ENCODE peak calls at places on chromosome 14, in five cellular contexts. K is transverse colon, H is AG09309, J is mucosa of descending colon, Z is lower leg skin. V is an unnamed sample.

GRCh38 chr14:48936352-48936751 is 649.8 kb downstream of the RPS29 start:
- DNase-seq in K (no peak), H (no peak), J (no peak), Z (no peak), V (no peak)

GRCh38 chr14:106522990-106523389 is 996.6 kb downstream of the TMEM121 start:
- DNase-seq in K (no peak), H (no peak), J (no peak), Z (no peak), V (no peak)

GRCh38 chr14:91883770-91884169 is 16.4 kb upstream of the TC2N start:
- DNase-seq in K (no peak), H (no peak), J (no peak), Z (peak; percentile 93), V (no peak)

GRCh38 chr14:87952307-87953094 is 40.5 kb downstream of the GALC start:
- DNase-seq in K (no peak), H (no peak), J (no peak), Z (no peak), V (no peak)

GRCh38 chr14:105309371-105309770 is 5.2 kb upstream of the PACS2 start:
- DNase-seq in K (no peak), H (no peak), J (no peak), Z (no peak), V (no peak)

GRCh38 chr14:56817396-56817921 is 7.2 kb upstream of the OTX2 start:
- DNase-seq in K (no peak), H (no peak), J (no peak), Z (no peak), V (no peak)

GRCh38 chr14:33806905-33807304 is 144.0 kb downstream of the EGLN3 start:
- DNase-seq in K (no peak), H (no peak), J (no peak), Z (no peak), V (no peak)

GRCh38 chr14:57834001-57834598 is 31.8 kb downstream of the SLC35F4 start:
- DNase-seq in K (no peak), H (no peak), J (no peak), Z (no peak), V (no peak)

GRCh38 chr14:55458800-55459577 is 18.6 kb upstream of the TBPL2 start:
- DNase-seq in K (no peak), H (no peak), J (no peak), Z (no peak), V (no peak)

GRCh38 chr14:61128382-61129167 is 147.5 kb downstream of the SLC38A6 start:
- DNase-seq in K (no peak), H (no peak), J (no peak), Z (no peak), V (no peak)

GRCh38 chr14:22671622-22672021 is 27.5 kb upstream of the OR6J1 start:
- DNase-seq in K (no peak), H (no peak), J (no peak), Z (no peak), V (no peak)
- TF ChIP-seq CTCF in K (no peak), H (no peak), J (no peak), Z (no peak), V (no peak)

GRCh38 chr14:31936100-31936499 is 141.0 kb upstream of the ARHGAP5 start:
- DNase-seq in K (peak; percentile 19), H (no peak), J (no peak), Z (no peak), V (peak; percentile 49)

GRCh38 chr14:31934767-31935266 is 142.3 kb upstream of the ARHGAP5 start:
- DNase-seq in K (peak; percentile 67), H (no peak), J (peak; percentile 60), Z (no peak), V (peak; percentile 68)

GRCh38 chr14:31933716-31934115 is 143.4 kb upstream of the ARHGAP5 start:
- DNase-seq in K (no peak), H (no peak), J (no peak), Z (no peak), V (no peak)

GRCh38 chr14:31937730-31938346 is 139.3 kb upstream of the ARHGAP5 start:
- DNase-seq in K (peak; percentile 70), H (no peak), J (peak; percentile 48), Z (no peak), V (peak; percentile 76)

GRCh38 chr14:31935406-31935805 is 141.7 kb upstream of the ARHGAP5 start:
- DNase-seq in K (no peak), H (no peak), J (no peak), Z (no peak), V (no peak)
- TF ChIP-seq CTCF in K (no peak), H (no peak), J (no peak), Z (no peak), V (no peak)

DNA sequence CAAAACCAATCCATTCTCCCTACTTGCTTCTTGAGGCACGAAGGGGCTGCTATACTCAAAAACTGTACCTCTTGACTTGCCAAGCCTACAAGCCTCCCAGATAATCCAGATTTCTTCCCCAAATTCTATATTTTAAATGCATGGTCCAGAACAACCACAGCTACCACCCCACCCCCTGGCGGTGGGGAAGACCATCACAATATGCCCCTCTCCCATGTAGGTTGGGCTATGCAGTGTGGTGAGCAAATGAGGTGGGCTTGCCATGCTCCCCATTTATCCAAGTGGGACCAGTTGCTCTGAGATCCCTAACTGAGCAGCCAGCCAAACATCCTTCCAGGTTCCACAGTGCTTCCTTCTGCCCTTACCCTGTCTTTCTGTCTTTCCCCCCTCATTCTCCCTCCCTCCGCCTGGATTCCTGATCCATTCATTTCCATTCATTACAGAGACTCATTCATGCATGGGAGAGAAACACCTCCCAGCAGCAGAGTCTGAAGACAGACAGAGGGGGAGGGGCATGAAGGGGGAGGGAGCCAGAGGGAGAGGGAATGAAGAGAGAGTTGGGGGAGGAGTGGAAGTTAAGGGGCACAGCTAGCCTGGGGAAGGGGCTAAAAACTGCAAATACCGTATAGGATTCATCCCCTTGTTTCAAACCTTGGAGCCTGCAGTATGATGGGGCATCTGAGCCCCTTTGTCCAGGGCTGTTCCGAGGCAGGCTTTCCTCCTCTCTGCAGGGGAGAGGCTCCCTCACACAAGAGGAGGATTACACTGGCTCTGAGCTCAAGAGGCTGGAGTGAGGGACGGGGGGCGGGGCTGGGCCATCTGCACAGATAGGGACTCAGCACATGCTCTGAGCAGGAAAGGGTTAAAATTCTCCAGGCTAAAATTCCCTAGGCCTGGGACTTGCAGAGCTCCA is 4.4 kb downstream of the ZNF219 start:
- DNase-seq in K (no peak), H (no peak), J (no peak), Z (no peak), V (no peak)
- TF ChIP-seq CTCF in K (no peak), H (no peak), J (no peak), Z (no peak), V (no peak)

DNA sequence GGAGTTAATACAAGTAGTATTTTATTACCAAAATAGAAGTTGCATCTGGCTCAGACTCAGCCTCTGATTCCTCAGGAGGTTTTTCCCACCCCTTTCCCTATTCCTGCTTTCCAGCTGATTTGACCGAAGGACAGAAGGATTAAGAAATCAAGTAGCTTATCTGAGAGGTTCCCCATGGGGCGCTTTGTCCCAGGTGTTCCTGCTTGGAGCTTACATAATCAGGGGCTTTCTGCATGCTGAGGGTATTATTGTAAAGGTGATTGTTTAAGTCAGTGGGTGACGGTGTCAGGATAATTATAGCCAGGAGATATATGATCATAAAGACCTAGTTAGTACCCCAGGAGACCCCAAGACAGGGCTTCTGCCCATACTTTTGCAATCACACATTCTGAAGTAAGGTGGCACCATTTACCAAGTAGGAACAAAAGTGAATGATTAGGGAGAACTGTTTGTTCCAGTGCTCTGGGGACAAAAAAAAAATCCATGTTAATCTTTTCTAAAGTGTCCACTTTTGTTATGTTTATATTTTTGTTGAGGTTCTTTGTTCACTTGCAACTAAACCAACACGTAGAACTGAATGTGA is 921.3 kb downstream of the NRXN3 start:
- DNase-seq in K (no peak), H (no peak), J (no peak), Z (no peak), V (no peak)
- TF ChIP-seq CTCF in K (no peak), H (no peak), J (no peak), Z (no peak), V (no peak)

DNA sequence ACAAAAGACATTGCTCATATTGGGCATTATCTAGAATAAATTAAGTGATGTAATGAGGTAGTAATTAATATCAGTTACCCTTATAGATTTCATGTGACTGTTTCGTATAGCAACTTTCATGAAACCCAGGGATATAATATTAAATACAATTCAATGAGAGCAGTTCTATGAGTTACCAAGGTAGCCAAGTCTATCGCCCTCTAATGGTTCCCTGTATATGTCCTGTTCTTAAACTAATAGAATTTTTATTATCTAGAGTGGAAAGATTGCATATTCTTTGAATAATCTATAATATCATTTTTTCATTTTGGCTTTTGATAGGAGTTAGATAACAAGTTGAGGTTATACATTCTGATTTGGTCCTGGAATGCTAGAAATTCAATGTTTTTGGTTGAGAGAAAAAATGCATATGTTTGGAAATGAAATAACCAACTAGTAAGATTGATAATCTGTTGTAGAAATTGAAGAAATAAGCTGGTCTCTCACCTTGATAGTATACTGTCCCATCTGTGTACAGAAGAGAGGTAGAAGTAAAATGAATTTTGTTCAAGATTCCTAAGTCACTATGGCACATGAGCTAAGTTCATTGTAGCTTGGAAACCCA is 59.7 kb downstream of the SCFD1 start:
- DNase-seq in K (no peak), H (no peak), J (no peak), Z (no peak), V (no peak)
- TF ChIP-seq CTCF in K (peak; percentile 19), H (peak; percentile 31), J (no peak), Z (no peak), V (peak; percentile 29)

GRCh38 chr14:77547512-77547911 is 48.9 kb upstream of the ISM2 start:
- DNase-seq in K (no peak), H (no peak), J (no peak), Z (no peak), V (no peak)
- TF ChIP-seq CTCF in K (no peak), H (peak; percentile 13), J (no peak), Z (no peak), V (peak; percentile 24)

DNA sequence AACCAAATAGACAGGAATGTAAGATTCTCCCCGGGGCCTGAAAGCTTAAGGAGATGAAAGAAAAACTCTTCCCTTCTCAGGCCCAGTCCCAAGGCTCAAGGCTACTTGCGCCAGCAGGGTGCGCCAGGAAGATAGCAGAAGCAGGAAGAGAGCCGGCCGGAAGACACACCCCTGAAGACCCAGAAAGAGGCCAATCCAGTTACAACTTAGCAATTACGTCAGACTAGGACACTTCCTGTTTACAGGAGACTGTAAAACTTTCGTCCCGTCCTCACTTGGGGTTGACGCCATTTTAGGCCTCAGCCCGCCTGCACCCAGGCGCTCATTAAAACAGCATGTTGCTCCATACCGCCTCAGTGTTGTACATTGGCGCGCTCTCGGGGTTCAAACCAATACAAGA is 9.4 kb downstream of the COX16 start:
- DNase-seq in K (no peak), H (no peak), J (no peak), Z (no peak), V (no peak)
- TF ChIP-seq CTCF in K (no peak), H (no peak), J (no peak), Z (no peak), V (no peak)

GRCh38 chr14:69392481-69392880 is 5.6 kb downstream of the ERH start:
- DNase-seq in K (no peak), H (no peak), J (no peak), Z (no peak), V (no peak)
- TF ChIP-seq CTCF in K (no peak), H (no peak), J (no peak), Z (no peak), V (no peak)

GRCh38 chr14:70118064-70118463 is 70.7 kb downstream of the SLC8A3 start:
- DNase-seq in K (no peak), H (no peak), J (no peak), Z (no peak), V (no peak)

GRCh38 chr14:70127186-70127585 is 61.6 kb downstream of the SLC8A3 start:
- DNase-seq in K (no peak), H (no peak), J (no peak), Z (peak; percentile 60), V (no peak)

GRCh38 chr14:70121521-70121920 is 67.2 kb downstream of the SLC8A3 start:
- DNase-seq in K (no peak), H (no peak), J (no peak), Z (peak; percentile 26), V (no peak)

GRCh38 chr14:70123796-70124195 is 65.0 kb downstream of the SLC8A3 start:
- DNase-seq in K (no peak), H (no peak), J (no peak), Z (no peak), V (no peak)
- TF ChIP-seq CTCF in K (no peak), H (no peak), J (no peak), Z (no peak), V (no peak)